ENCODE peak calls at places on chromosome 12, in five cellular contexts. F is CD8-positive, alpha-beta memory T cell; A is tibial artery; R is WTC11; N is NCI-H446 treated with DMSO at 0.1 percent for 48 hours. E is an unnamed sample.

GRCh38 chr12:2959508-2960431 is 573 bp downstream of the TEAD4 start:
- DNase-seq in N (no peak), F (no peak), R (peak), A (peak), E (no peak)

GRCh38 chr12:74021937-74022336 is 515.7 kb upstream of the ATXN7L3B start:
- DNase-seq in N (no peak), R (peak), F (no peak), A (no peak), E (no peak)

GRCh38 chr12:112199136-112199535 is 73.8 kb downstream of the TRAFD1 start:
- DNase-seq in F (no peak), R (no peak), A (no peak), N (no peak), E (no peak)

GRCh38 chr12:51846911-51847829 is 1.3 kb downstream of the FIGNL2 start:
- DNase-seq in A (no peak), F (peak), N (no peak), R (peak), E (no peak)

GRCh38 chr12:102631274-102631673 is 150.9 kb upstream of the IGF1 start:
- DNase-seq in R (no peak), F (no peak), N (no peak), A (no peak), E (no peak)

GRCh38 chr12:1608783-1609119 is 14.4 kb upstream of the FBXL14 start:
- DNase-seq in F (no peak), R (no peak), A (no peak), N (no peak), E (no peak)

GRCh38 chr12:99767809-99768208 is 120.3 kb downstream of the GARIN6 start:
- DNase-seq in A (no peak), N (peak), F (no peak), R (no peak), E (no peak)

GRCh38 chr12:15527201-15527782 is 205.0 kb downstream of the PTPRO start:
- DNase-seq in R (no peak), N (no peak), A (peak), F (no peak), E (no peak)

GRCh38 chr12:3523058-3523457 is 32.1 kb downstream of the PRMT8 start:
- DNase-seq in N (no peak), R (no peak), A (no peak), F (no peak), E (no peak)

GRCh38 chr12:49489720-49490119 is 49.1 kb upstream of the KCNH3 start:
- DNase-seq in R (no peak), N (no peak), A (no peak), F (no peak), E (no peak)

GRCh38 chr12:126493366-126494108 is 1428.3 kb downstream of the AACS start:
- DNase-seq in A (no peak), F (no peak), R (no peak), N (no peak), E (no peak)

GRCh38 chr12:45587042-45587441 is 142.5 kb upstream of the ARID2 start:
- DNase-seq in A (no peak), F (no peak), N (no peak), R (no peak), E (no peak)

GRCh38 chr12:94092516-94093241 is 55.7 kb upstream of the PLXNC1 start:
- DNase-seq in A (peak), N (no peak), F (no peak), R (no peak), E (peak)

GRCh38 chr12:16526693-16527092 is 79.3 kb downstream of the LMO3 start:
- DNase-seq in A (no peak), N (no peak), R (no peak), F (no peak), E (no peak)

GRCh38 chr12:15933751-15934150 is 22.6 kb downstream of the DERA start:
- DNase-seq in F (no peak), R (no peak), A (no peak), N (no peak), E (no peak)

GRCh38 chr12:16281157-16281556 is 3.7 kb upstream of the SLC15A5 start:
- DNase-seq in N (no peak), R (no peak), F (no peak), A (no peak), E (no peak)

GRCh38 chr12:98446716-98447115 is 68.7 kb upstream of the TMPO start:
- DNase-seq in N (no peak), R (no peak), A (no peak), F (no peak), E (no peak)

GRCh38 chr12:24491968-24492367 is 456.9 kb downstream of the BCAT1 start:
- DNase-seq in N (no peak), R (no peak), A (no peak), F (no peak), E (no peak)

GRCh38 chr12:100612557-100612956 is 39.1 kb downstream of the GAS2L3 start:
- DNase-seq in A (no peak), R (no peak), N (no peak), F (no peak), E (no peak)

GRCh38 chr12:121453022-121453360 is 53.1 kb downstream of the RNF34 start:
- DNase-seq in F (no peak), R (no peak), N (no peak), A (no peak), E (no peak)

GRCh38 chr12:71216725-71217579 is 59.2 kb upstream of the TSPAN8 start:
- DNase-seq in F (no peak), R (peak), N (peak), A (no peak), E (no peak)

GRCh38 chr12:124394462-124395128 is 99.7 kb downstream of the RFLNA start:
- DNase-seq in A (no peak), N (peak), F (no peak), R (no peak), E (no peak)

GRCh38 chr12:22034709-22035506 is 11.1 kb upstream of the CMAS start:
- DNase-seq in N (no peak), R (no peak), A (no peak), F (no peak), E (no peak)

GRCh38 chr12:75784591-75784990 is 247.0 kb downstream of the PHLDA1 start:
- DNase-seq in F (no peak), A (peak), R (no peak), N (peak), E (no peak)

GRCh38 chr12:124694846-124695497 is 127.6 kb upstream of the NCOR2 start:
- DNase-seq in A (no peak), R (no peak), N (no peak), F (no peak), E (peak)

GRCh38 chr12:113247123-113248045 is 26.1 kb downstream of the TPCN1 start:
- DNase-seq in F (no peak), A (peak), R (no peak), N (no peak), E (no peak)

GRCh38 chr12:124938606-124939427 is 24.4 kb upstream of the UBC start:
- DNase-seq in A (peak), F (no peak), N (no peak), R (peak), E (peak)

GRCh38 chr12:1830981-1831930 is 10.9 kb downstream of the LRTM2 start:
- DNase-seq in A (no peak), N (no peak), F (no peak), R (peak), E (no peak)

GRCh38 chr12:53299101-53299453 is 418 bp upstream of the MYG1 start:
- DNase-seq in A (no peak), N (no peak), R (no peak), F (no peak), E (no peak)

GRCh38 chr12:76219806-76220205 is 128.4 kb downstream of the BBS10 start:
- DNase-seq in F (no peak), N (no peak), A (no peak), R (no peak), E (no peak)

GRCh38 chr12:120321382-120322202 is 6.0 kb downstream of the PLA2G1B start:
- DNase-seq in A (no peak), F (no peak), N (no peak), R (no peak), E (no peak)

GRCh38 chr12:121713257-121714155 is 954 bp downstream of the TMEM120B start:
- DNase-seq in N (no peak), R (no peak), F (no peak), A (no peak), E (no peak)

GRCh38 chr12:53999596-54000104 is 311 bp upstream of the HOXC9 start:
- DNase-seq in N (peak), R (no peak), F (no peak), A (peak), E (no peak)

GRCh38 chr12:24020391-24021163 is 71.1 kb upstream of the SOX5 start:
- DNase-seq in N (no peak), A (no peak), R (no peak), F (no peak), E (no peak)

GRCh38 chr12:27276275-27276674 is 32.2 kb downstream of the STK38L start:
- DNase-seq in F (no peak), R (no peak), A (no peak), N (no peak), E (no peak)